ENCODE peak calls at places on chromosome 3, in seven cellular contexts. I is pancreas, F is sigmoid colon, V is epithelial cell of proximal tubule, X is neural progenitor cell, E is HFFc6, A is WTC11. K is an unnamed sample.

GRCh38 chr3:48563382-48563918 is at the start of gene UCN2:
- DNase-seq in I (peak), F (no peak), V (no peak), X (no peak), E (peak), A (no peak), K (no peak)

GRCh38 chr3:193347507-193348501 is 30.7 kb downstream of the ATP13A5 start:
- DNase-seq in I (no peak), F (no peak), V (no peak), X (peak), E (no peak), A (peak), K (no peak)

GRCh38 chr3:4335840-4336579 is 32.8 kb downstream of the SETMAR start:
- DNase-seq in I (no peak), F (no peak), V (no peak), X (no peak), E (no peak), A (no peak), K (no peak)

GRCh38 chr3:66497288-66497972 is 3.4 kb downstream of the LRIG1 start:
- DNase-seq in I (no peak), F (no peak), V (no peak), X (no peak), E (no peak), A (no peak), K (no peak)

GRCh38 chr3:103803787-103804186 is 1369.0 kb downstream of the ZPLD1 start:
- DNase-seq in I (no peak), F (no peak), V (no peak), X (no peak), E (no peak), A (no peak), K (no peak)

GRCh38 chr3:122560680-122561079 is 3.4 kb downstream of the PARP9 start:
- DNase-seq in I (no peak), F (no peak), V (peak), X (peak), E (peak), A (no peak), K (no peak)

GRCh38 chr3:127775398-127776109 is 46.8 kb downstream of the MGLL start:
- DNase-seq in I (no peak), F (peak), V (no peak), X (no peak), E (peak), A (no peak), K (no peak)

GRCh38 chr3:114380233-114380645 is 86.4 kb downstream of the TIGIT start:
- DNase-seq in I (no peak), F (peak), V (no peak), X (peak), E (peak), A (no peak), K (peak)

GRCh38 chr3:157442729-157443128 is 6.1 kb downstream of the PTX3 start:
- DNase-seq in I (no peak), F (no peak), V (no peak), X (no peak), E (no peak), A (no peak), K (no peak)

GRCh38 chr3:94256888-94257813 is 194.3 kb downstream of the NSUN3 start:
- DNase-seq in I (no peak), F (no peak), V (no peak), X (no peak), E (no peak), A (no peak), K (no peak)

GRCh38 chr3:184117649-184118048 is 17.5 kb upstream of the EIF2B5 start:
- DNase-seq in I (no peak), F (no peak), V (no peak), X (no peak), E (no peak), A (no peak), K (no peak)

GRCh38 chr3:195020921-195021320 is 250.0 kb downstream of the XXYLT1 start:
- DNase-seq in I (no peak), F (peak), V (no peak), X (no peak), E (no peak), A (no peak), K (no peak)

GRCh38 chr3:100766069-100766468 is 56.8 kb downstream of the TFG start:
- DNase-seq in I (no peak), F (no peak), V (no peak), X (no peak), E (no peak), A (no peak), K (no peak)

GRCh38 chr3:37903734-37904133 is 42.1 kb downstream of the CTDSPL start:
- DNase-seq in I (no peak), F (no peak), V (no peak), X (no peak), E (no peak), A (no peak), K (no peak)

GRCh38 chr3:87503901-87504498 is 227.6 kb upstream of the POU1F1 start:
- DNase-seq in I (no peak), F (no peak), V (peak), X (peak), E (peak), A (no peak), K (peak)

GRCh38 chr3:105118905-105119304 is 247.8 kb upstream of the ALCAM start:
- DNase-seq in I (no peak), F (no peak), V (peak), X (no peak), E (peak), A (no peak), K (no peak)

GRCh38 chr3:66822059-66823009 is 175.8 kb upstream of the KBTBD8 start:
- DNase-seq in I (peak), F (peak), V (no peak), X (peak), E (peak), A (peak), K (no peak)

GRCh38 chr3:53253707-53254106 is 2.1 kb downstream of the TKT start:
- DNase-seq in I (no peak), F (no peak), V (no peak), X (no peak), E (no peak), A (no peak), K (no peak)

GRCh38 chr3:114411292-114411691 is 117.5 kb downstream of the TIGIT start:
- DNase-seq in I (no peak), F (no peak), V (no peak), X (no peak), E (peak), A (no peak), K (peak)

GRCh38 chr3:58274027-58274614 is 31.9 kb upstream of the RPP14 start:
- DNase-seq in I (no peak), F (no peak), V (no peak), X (no peak), E (peak), A (no peak), K (no peak)

GRCh38 chr3:85571835-85572234 is 613.0 kb downstream of the CADM2 start:
- DNase-seq in I (no peak), F (no peak), V (peak), X (no peak), E (no peak), A (no peak), K (no peak)

GRCh38 chr3:43867673-43868072 is 176.9 kb downstream of the ABHD5 start:
- DNase-seq in I (no peak), F (no peak), V (peak), X (no peak), E (peak), A (no peak), K (no peak)

GRCh38 chr3:178206554-178206953 is 329.7 kb upstream of the KCNMB2 start:
- DNase-seq in I (no peak), F (no peak), V (no peak), X (peak), E (no peak), A (no peak), K (no peak)

GRCh38 chr3:52054689-52055511 is 1.5 kb downstream of the DUSP7 start:
- DNase-seq in I (no peak), F (no peak), V (no peak), X (peak), E (no peak), A (peak), K (no peak)

GRCh38 chr3:52055537-52056351 is 627 bp downstream of the DUSP7 start:
- DNase-seq in I (no peak), F (peak), V (no peak), X (peak), E (no peak), A (peak), K (no peak)

GRCh38 chr3:52051444-52051843 is 4.9 kb downstream of the DUSP7 start:
- DNase-seq in I (no peak), F (no peak), V (no peak), X (no peak), E (no peak), A (no peak), K (no peak)

GRCh38 chr3:52052831-52053306 is 3.5 kb downstream of the DUSP7 start:
- DNase-seq in I (no peak), F (peak), V (no peak), X (peak), E (peak), A (peak), K (peak)

GRCh38 chr3:52053307-52054304 is 2.8 kb downstream of the DUSP7 start:
- DNase-seq in I (no peak), F (no peak), V (no peak), X (peak), E (peak), A (no peak), K (no peak)
- TF ChIP-seq CTCF in I (no peak), F (no peak), V (peak), X (peak), E (no peak), A (no peak), K (peak)

GRCh38 chr3:135176881-135177280 is 381.8 kb downstream of the EPHB1 start:
- DNase-seq in I (no peak), F (no peak), V (no peak), X (no peak), E (no peak), A (no peak), K (no peak)

GRCh38 chr3:135169651-135170050 is 374.6 kb downstream of the EPHB1 start:
- DNase-seq in I (no peak), F (no peak), V (no peak), X (no peak), E (no peak), A (no peak), K (no peak)

GRCh38 chr3:135170732-135171131 is 375.7 kb downstream of the EPHB1 start:
- DNase-seq in I (no peak), F (no peak), V (no peak), X (no peak), E (no peak), A (no peak), K (no peak)

GRCh38 chr3:135168822-135169221 is 373.8 kb downstream of the EPHB1 start:
- DNase-seq in I (no peak), F (no peak), V (no peak), X (no peak), E (no peak), A (no peak), K (no peak)

DNA sequence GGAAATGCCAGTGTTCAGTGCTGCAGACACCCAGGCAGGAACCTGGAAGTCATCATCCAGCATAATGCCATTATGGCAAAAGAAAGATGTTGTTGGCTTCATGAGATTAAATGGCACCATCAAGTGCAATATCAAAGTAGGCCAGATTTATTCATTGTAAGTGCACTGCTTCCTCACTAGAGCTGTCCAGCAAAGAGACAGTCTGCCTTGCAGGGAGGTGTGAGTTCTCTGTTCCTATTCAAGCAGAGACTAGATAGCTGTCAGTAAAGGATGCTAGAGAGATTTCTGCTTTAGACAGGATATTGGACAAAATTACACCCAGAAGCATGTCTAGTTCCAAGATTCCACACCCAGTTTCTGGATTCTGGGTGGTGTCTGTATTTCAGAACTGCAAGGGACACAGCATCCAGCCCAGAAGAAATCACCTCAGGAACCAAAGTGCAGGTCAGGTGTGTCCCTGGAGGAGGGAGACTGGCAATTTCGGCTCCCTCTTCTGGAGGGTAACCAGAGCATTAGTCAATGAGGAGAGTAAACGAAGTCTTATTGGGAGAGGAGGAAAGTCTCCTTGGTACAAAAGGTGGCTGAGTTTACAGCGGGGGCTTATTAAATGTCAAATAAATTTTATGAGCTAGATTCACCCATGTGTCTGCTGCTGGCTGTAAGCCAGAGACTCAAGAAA is 377.3 kb downstream of the EPHB1 start:
- DNase-seq in I (no peak), F (no peak), V (no peak), X (no peak), E (no peak), A (no peak), K (no peak)
- TF ChIP-seq CTCF in I (no peak), F (no peak), V (no peak), X (no peak), E (no peak), A (no peak), K (no peak)

GRCh38 chr3:158788446-158788845 is 13.4 kb upstream of the MFSD1 start:
- DNase-seq in I (no peak), F (no peak), V (no peak), X (no peak), E (no peak), A (no peak), K (no peak)

GRCh38 chr3:158791259-158791920 is 10.5 kb upstream of the MFSD1 start:
- DNase-seq in I (no peak), F (no peak), V (no peak), X (peak), E (peak), A (no peak), K (no peak)

GRCh38 chr3:158785972-158786371 is 15.9 kb upstream of the MFSD1 start:
- DNase-seq in I (no peak), F (no peak), V (no peak), X (no peak), E (no peak), A (no peak), K (no peak)

GRCh38 chr3:158792709-158793108 is 9.1 kb upstream of the MFSD1 start:
- DNase-seq in I (no peak), F (no peak), V (no peak), X (no peak), E (peak), A (no peak), K (peak)

GRCh38 chr3:158789592-158789991 is 12.3 kb upstream of the MFSD1 start:
- DNase-seq in I (no peak), F (no peak), V (no peak), X (no peak), E (peak), A (no peak), K (no peak)
- TF ChIP-seq CTCF in I (no peak), F (no peak), V (peak), X (peak), E (peak), A (no peak), K (peak)

DNA sequence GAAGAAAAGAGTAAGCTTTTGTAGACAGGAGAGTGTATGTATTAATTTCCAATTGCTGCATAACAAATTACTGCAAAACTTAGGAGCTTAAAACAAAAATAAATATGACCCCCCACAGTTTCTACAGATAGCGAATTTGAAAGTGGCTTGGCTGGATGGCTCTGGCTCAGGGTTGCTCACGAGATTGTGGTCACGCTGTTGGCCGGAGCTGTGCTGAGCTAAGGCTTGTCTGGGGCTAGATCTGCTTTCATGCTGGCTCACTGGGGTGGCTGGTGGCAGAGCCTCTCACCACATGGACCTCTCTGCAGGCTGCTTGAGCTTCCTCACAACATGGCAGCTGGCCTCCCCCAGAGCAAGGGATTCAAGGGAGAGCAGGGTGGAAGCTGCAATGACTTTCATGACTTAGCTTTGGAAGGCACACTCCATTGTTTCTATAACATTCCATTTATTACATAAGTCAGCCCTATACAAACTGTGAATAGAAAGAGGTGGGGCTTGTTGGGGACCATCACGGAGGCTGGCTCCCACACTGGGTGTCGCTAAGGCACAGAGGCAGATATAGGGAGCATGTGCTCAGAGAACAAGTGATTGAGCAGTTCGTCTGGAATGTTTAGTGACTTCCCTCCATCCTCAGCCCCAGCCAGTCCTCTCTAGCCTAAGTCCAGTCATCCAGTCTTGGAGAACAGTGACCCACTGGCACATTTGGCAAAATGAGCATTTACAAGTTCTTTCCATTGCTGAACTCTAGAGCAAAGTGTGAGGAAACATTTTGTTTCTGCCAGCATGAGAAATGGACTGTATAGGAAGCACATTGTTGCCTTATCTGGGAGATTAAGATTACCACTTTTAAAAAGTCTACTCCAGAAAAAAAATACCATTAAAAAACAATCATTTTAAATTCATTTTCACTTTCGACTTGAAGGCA is 353.9 kb downstream of the SHQ1 start:
- DNase-seq in I (no peak), F (no peak), V (no peak), X (no peak), E (no peak), A (no peak), K (no peak)
- TF ChIP-seq CTCF in I (no peak), F (no peak), V (no peak), X (no peak), E (no peak), A (no peak), K (no peak)

GRCh38 chr3:111989061-111989678 is 9.6 kb upstream of the TAGLN3 start:
- DNase-seq in I (no peak), F (no peak), V (no peak), X (peak), E (peak), A (no peak), K (no peak)
- TF ChIP-seq CTCF in I (peak), F (peak), V (peak), X (peak), E (peak), A (no peak), K (peak)

DNA sequence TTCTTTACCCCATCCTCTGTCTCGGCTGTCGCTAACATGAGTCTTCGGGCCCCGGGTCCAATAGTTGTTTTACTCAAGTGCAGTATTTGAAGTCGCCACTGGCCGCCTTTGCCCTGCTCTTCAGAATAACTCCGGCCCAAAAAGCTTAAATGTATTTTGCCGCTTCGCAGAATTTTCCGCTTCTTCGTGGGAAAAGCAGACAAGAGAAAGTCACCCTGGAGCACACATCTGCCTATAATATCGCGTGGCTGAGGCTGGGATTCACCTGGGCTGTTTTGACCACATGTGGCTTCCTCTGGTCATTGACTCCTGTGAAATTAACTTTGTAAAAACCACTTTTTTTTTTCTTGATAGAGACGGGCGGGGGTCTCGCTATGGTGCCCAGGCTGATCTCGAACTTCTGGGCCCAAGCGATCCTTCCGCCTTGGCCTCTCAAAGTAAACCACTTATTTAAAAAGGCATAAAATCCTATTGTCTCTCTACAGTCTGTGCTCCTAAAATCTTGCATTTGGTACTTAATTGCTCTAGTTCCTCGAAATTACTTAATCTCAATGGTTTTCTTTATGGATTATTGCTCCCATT is 707 bp downstream of the CNOT10 start:
- DNase-seq in I (no peak), F (no peak), V (no peak), X (no peak), E (peak), A (no peak), K (no peak)
- TF ChIP-seq CTCF in I (no peak), F (no peak), V (no peak), X (peak), E (no peak), A (no peak), K (no peak)

GRCh38 chr3:170848294-170848917 is 21.6 kb downstream of the RPL22L1 start:
- DNase-seq in I (no peak), F (no peak), V (no peak), X (no peak), E (no peak), A (no peak), K (no peak)
- TF ChIP-seq CTCF in I (no peak), F (no peak), V (no peak), X (peak), E (peak), A (no peak), K (peak)

K was measured in AG09319.